ENCODE peak calls at places on chromosome 22, in eight cellular contexts. X is cardiac muscle cell; B is stimulated activated CD8-positive, alpha-beta memory T cell treated with anti-CD3 and anti-CD28 coated beads, Interleukin-15, amount 100 ng/mL, for 1 hour; M is effector memory CD4-positive, alpha-beta T cell; O is stimulated activated CD4-positive, alpha-beta T cell treated with anti-CD3 and anti-CD28 coated beads, Interleukin-12 subunit alpha, Interleukin-12 subunit beta, amount 100 ng/mL, for 4 hours; F is T-cell; S is stimulated activated effector memory CD8-positive, alpha-beta T cell treated with anti-CD3 and anti-CD28 coated beads, Interleukin-12 subunit alpha, Interleukin-12 subunit beta, amount 100 ng/mL, for 72 hours; W is activated T-cell treated with anti-CD3 and anti-CD28 coated beads for 1 hour. V is an unnamed sample.

GRCh38 chr22:31561238-31561887 is 65.0 kb downstream of the SFI1 start:
- DNase-seq in M (no peak), W (peak; percentile 20), X (peak; percentile 89), B (no peak), O (peak; percentile 56), F (peak; percentile 9), S (peak; percentile 70), V (peak; percentile 90)

GRCh38 chr22:46635756-46636155 is 15.6 kb downstream of the GRAMD4 start:
- DNase-seq in F (no peak), B (no peak), M (no peak), S (no peak), O (no peak), X (no peak), W (no peak), V (no peak)

GRCh38 chr22:44400763-44401060 is 88.0 kb upstream of the SHISAL1 start:
- DNase-seq in M (no peak), B (no peak), S (no peak), O (no peak), W (no peak), X (no peak), F (no peak), V (no peak)

GRCh38 chr22:32539631-32540449 is 65.2 kb downstream of the FBXO7 start:
- DNase-seq in S (no peak), F (no peak), W (no peak), B (no peak), M (no peak), X (no peak), O (no peak), V (no peak)

GRCh38 chr22:21074092-21074715 is 28.5 kb downstream of the LRRC74B start:
- DNase-seq in X (peak; percentile 41), M (no peak), S (no peak), O (no peak), F (no peak), W (no peak), B (no peak), V (peak; percentile 32)

GRCh38 chr22:38036392-38037062 is 20.7 kb upstream of the PICK1 start:
- DNase-seq in B (no peak), S (no peak), W (no peak), X (no peak), M (no peak), O (no peak), F (no peak), V (no peak)

GRCh38 chr22:28395920-28396447 is 283.7 kb downstream of the TTC28 start:
- DNase-seq in M (no peak), O (no peak), X (peak; percentile 46), W (no peak), B (no peak), F (no peak), S (no peak), V (no peak)

GRCh38 chr22:23828800-23829680 is 9.8 kb downstream of the DERL3 start:
- DNase-seq in X (no peak), M (no peak), O (no peak), F (no peak), S (no peak), B (no peak), W (no peak), V (peak; percentile 62)